ENCODE peak calls at places on chromosomes 4 and X, in nine cellular contexts. A, S, L, W, R, Q, V, D and F are unnamed samples.

GRCh38 chr4:16641971-16642370 is 256.5 kb downstream of the LDB2 start:
- DNase-seq in A (no peak), S (no peak), L (no peak), W (no peak), R (peak; percentile 78), Q (no peak), V (no peak), D (no peak), F (no peak)

GRCh38 chrX:35919536-35920309 is at the start of gene CFAP47:
- DNase-seq in A (no peak), S (no peak), L (no peak), W (no peak), R (no peak), Q (peak; percentile 80), V (peak; percentile 86), D (no peak), F (peak; percentile 72)

GRCh38 chr4:65241257-65241997 is 428.9 kb downstream of the EPHA5 start:
- DNase-seq in A (peak; percentile 54), S (no peak), L (no peak), W (no peak), R (no peak), Q (no peak), V (no peak), D (no peak), F (no peak)

GRCh38 chr4:7985891-7986441 is 46.3 kb upstream of the AFAP1 start:
- DNase-seq in A (no peak), S (no peak), L (no peak), W (no peak), R (peak; percentile 36), Q (no peak), V (no peak), D (no peak), F (no peak)

GRCh38 chrX:30971761-30972603 is 82.9 kb upstream of the TAB3 start:
- DNase-seq in A (no peak), S (no peak), L (no peak), W (no peak), R (peak; percentile 45), Q (peak; percentile 59), V (peak; percentile 56), D (no peak), F (no peak)

GRCh38 chrX:30702736-30703135 is 49.5 kb downstream of the GK start:
- DNase-seq in A (no peak), S (no peak), L (no peak), W (no peak), R (peak; percentile 91), Q (peak; percentile 1), V (no peak), D (no peak), F (no peak)

GRCh38 chr4:128517739-128518510 is 230.3 kb upstream of the PGRMC2 start:
- DNase-seq in A (no peak), S (peak; percentile 82), L (no peak), W (no peak), R (peak; percentile 98), Q (peak; percentile 88), V (peak; percentile 13), D (no peak), F (peak; percentile 84)

GRCh38 chrX:10477525-10477924 is 142.9 kb downstream of the MID1 start:
- DNase-seq in A (no peak), S (no peak), L (no peak), W (no peak), R (no peak), Q (no peak), V (no peak), D (no peak), F (no peak)

GRCh38 chr4:181821039-181822004 is 421.9 kb upstream of the TENM3 start:
- DNase-seq in A (no peak), S (no peak), L (no peak), W (no peak), R (peak; percentile 77), Q (no peak), V (peak; percentile 28), D (no peak), F (no peak)

GRCh38 chr4:80255374-80256095 is 10.9 kb upstream of the FGF5 start:
- DNase-seq in A (no peak), S (no peak), L (no peak), W (no peak), R (peak; percentile 58), Q (no peak), V (no peak), D (no peak), F (no peak)
- H3K4me3 ChIP-seq in A (no peak overlapping the region), S (no peak overlapping the region), L (no peak overlapping the region), W (no peak overlapping the region), R (peak overlapping the region; percentile 23), Q (no peak overlapping the region), V (no peak overlapping the region), D (no peak overlapping the region), F (no peak overlapping the region)

GRCh38 chr4:87521757-87522374 is 7.3 kb downstream of the SPARCL1 start:
- DNase-seq in A (no peak), S (no peak), L (no peak), W (no peak), R (peak; percentile 37), Q (no peak), V (no peak), D (no peak), F (no peak)
- H3K27ac ChIP-seq in A (peak overlapping the region; percentile 53), S (peak overlapping the region; percentile 91), L (peak overlapping the region; percentile 81), W (no peak overlapping the region), R (no peak overlapping the region), Q (no peak overlapping the region), V (no peak overlapping the region), D (peak overlapping the region; percentile 81), F (peak overlapping the region; percentile 100)

GRCh38 chr4:75005727-75006126 is 72.8 kb downstream of the PARM1 start:
- DNase-seq in A (no peak), S (no peak), L (no peak), W (no peak), R (no peak), Q (no peak), V (no peak), D (no peak), F (no peak)
- H3K4me3 ChIP-seq in A (no peak overlapping the region), S (no peak overlapping the region), L (no peak overlapping the region), W (no peak overlapping the region), R (no peak overlapping the region), Q (no peak overlapping the region), V (no peak overlapping the region), D (no peak overlapping the region), F (no peak overlapping the region)

GRCh38 chr4:156692016-156692415 is 279.6 kb downstream of the PDGFC start:
- DNase-seq in A (no peak), S (no peak), L (no peak), W (no peak), R (no peak), Q (peak; percentile 45), V (no peak), D (no peak), F (no peak)

GRCh38 chr4:156694413-156694812 is 277.2 kb downstream of the PDGFC start:
- DNase-seq in A (no peak), S (no peak), L (no peak), W (no peak), R (no peak), Q (no peak), V (no peak), D (no peak), F (no peak)

GRCh38 chr4:156693557-156693956 is 278.0 kb downstream of the PDGFC start:
- DNase-seq in A (no peak), S (no peak), L (no peak), W (no peak), R (no peak), Q (no peak), V (no peak), D (no peak), F (no peak)

GRCh38 chr4:156695163-156695562 is 276.4 kb downstream of the PDGFC start:
- DNase-seq in A (no peak), S (no peak), L (no peak), W (no peak), R (no peak), Q (no peak), V (no peak), D (no peak), F (no peak)
- H3K27ac ChIP-seq in A (no peak overlapping the region), S (no peak overlapping the region), L (no peak overlapping the region), W (no peak overlapping the region), R (no peak overlapping the region), Q (no peak overlapping the region), V (no peak overlapping the region), D (no peak overlapping the region), F (no peak overlapping the region)

GRCh38 chr4:186566068-186566467 is 10.7 kb upstream of the MTNR1A start:
- DNase-seq in A (no peak), S (no peak), L (no peak), W (no peak), R (no peak), Q (no peak), V (no peak), D (no peak), F (no peak)

GRCh38 chr4:186569533-186570192 is 14.3 kb upstream of the MTNR1A start:
- DNase-seq in A (no peak), S (no peak), L (no peak), W (no peak), R (no peak), Q (no peak), V (no peak), D (no peak), F (no peak)

GRCh38 chr4:186570193-186570996 is 15.0 kb upstream of the MTNR1A start:
- DNase-seq in A (no peak), S (no peak), L (no peak), W (no peak), R (peak; percentile 79), Q (no peak), V (peak; percentile 38), D (no peak), F (no peak)
- H3K4me3 ChIP-seq in A (no peak overlapping the region), S (no peak overlapping the region), L (peak overlapping the region; percentile 23), W (no peak overlapping the region), R (peak overlapping the region; percentile 36), Q (no peak overlapping the region), V (no peak overlapping the region), D (no peak overlapping the region), F (peak overlapping the region; percentile 11)

GRCh38 chr4:2180410-2180809 is 61.5 kb downstream of the HAUS3 start:
- DNase-seq in A (no peak), S (no peak), L (no peak), W (no peak), R (no peak), Q (no peak), V (no peak), D (no peak), F (no peak)
- H3K27ac ChIP-seq in A (no peak overlapping the region), S (no peak overlapping the region), L (no peak overlapping the region), W (no peak overlapping the region), R (no peak overlapping the region), Q (no peak overlapping the region), V (no peak overlapping the region), D (no peak overlapping the region), F (no peak overlapping the region)

GRCh38 chr4:168634276-168634802 is 137.5 kb downstream of the PALLD start:
- DNase-seq in A (no peak), S (no peak), L (no peak), W (no peak), R (peak; percentile 92), Q (peak; percentile 85), V (peak; percentile 45), D (no peak), F (no peak)
- H3K4me3 ChIP-seq in A (no peak overlapping the region), S (no peak overlapping the region), L (no peak overlapping the region), W (no peak overlapping the region), R (peak overlapping the region; percentile 6), Q (no peak overlapping the region), V (peak overlapping the region; percentile 77), D (no peak overlapping the region), F (no peak overlapping the region)

DNA sequence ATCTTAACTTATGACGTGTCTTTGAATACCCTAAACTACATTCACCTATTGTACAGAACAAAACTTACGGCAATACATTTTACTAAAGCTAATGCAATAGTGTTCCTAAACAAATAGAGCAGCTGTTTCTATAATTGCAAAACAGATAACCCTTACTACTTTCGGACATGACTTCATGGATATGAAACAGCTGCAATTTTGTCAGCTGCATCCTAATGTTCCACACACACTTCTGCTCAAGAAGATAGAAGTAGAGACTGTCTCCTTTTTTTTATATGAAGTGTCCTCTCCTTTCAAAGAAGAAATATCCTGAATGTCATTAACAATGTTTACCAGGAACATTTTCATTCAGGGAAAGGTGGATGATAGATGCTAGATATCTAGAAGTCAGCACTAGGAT is 174.8 kb downstream of the ACTRT1 start:
- DNase-seq in A (no peak), S (no peak), L (no peak), W (no peak), R (no peak), Q (no peak), V (no peak), D (no peak), F (no peak)
- H3K27ac ChIP-seq in A (no peak overlapping the region), S (no peak overlapping the region), L (no peak overlapping the region), W (no peak overlapping the region), R (no peak overlapping the region), Q (no peak overlapping the region), V (no peak overlapping the region), D (no peak overlapping the region), F (no peak overlapping the region)